ENCODE peak calls at places on chromosome 19, in nine cellular contexts. One of them, this sample, is unnamed.
A peak's percentile ranks its signal among the peaks of the same experiment; 100 is the strongest.

GRCh38 chr19:36215276-36216171 is 618 bp downstream of the ZNF146 start:
- DNase-seq in IMR-90: peak; percentile 62
- DNase-seq in Peyer's patch: peak; percentile 24
- DNase-seq in choroid plexus epithelial cell: peak; percentile 64
- DNase-seq in pancreas: no peak
- DNase-seq in heart right ventricle: no peak
- DNase-seq in fibroblast of the aortic adventitia: peak; percentile 45
- DNase-seq in thoracic aorta: no peak
- DNase-seq in progenitor cell of endocrine pancreas: no peak
- DNase-seq in this sample: no peak

GRCh38 chr19:53942001-53942786 is 20.5 kb upstream of the CACNG8 start:
- DNase-seq in IMR-90: no peak
- DNase-seq in Peyer's patch: no peak
- DNase-seq in choroid plexus epithelial cell: no peak
- DNase-seq in pancreas: peak; percentile 10
- DNase-seq in heart right ventricle: no peak
- DNase-seq in fibroblast of the aortic adventitia: no peak
- DNase-seq in thoracic aorta: no peak
- DNase-seq in progenitor cell of endocrine pancreas: peak; percentile 23
- DNase-seq in this sample: no peak

GRCh38 chr19:29858000-29858596 is 46.3 kb downstream of the CCNE1 start:
- DNase-seq in IMR-90: no peak
- DNase-seq in Peyer's patch: no peak
- DNase-seq in choroid plexus epithelial cell: no peak
- DNase-seq in pancreas: peak; percentile 52
- DNase-seq in heart right ventricle: no peak
- DNase-seq in fibroblast of the aortic adventitia: no peak
- DNase-seq in thoracic aorta: no peak
- DNase-seq in progenitor cell of endocrine pancreas: peak; percentile 53
- DNase-seq in this sample: no peak

GRCh38 chr19:3369337-3370213 is 3.2 kb downstream of the NFIC start:
- DNase-seq in IMR-90: peak; percentile 63
- DNase-seq in Peyer's patch: no peak
- DNase-seq in choroid plexus epithelial cell: peak; percentile 42
- DNase-seq in pancreas: peak; percentile 75
- DNase-seq in heart right ventricle: no peak
- DNase-seq in fibroblast of the aortic adventitia: no peak
- DNase-seq in thoracic aorta: no peak
- DNase-seq in progenitor cell of endocrine pancreas: no peak
- DNase-seq in this sample: peak; percentile 65

GRCh38 chr19:19429361-19429760 is 23.9 kb downstream of the GATAD2A start:
- DNase-seq in IMR-90: no peak
- DNase-seq in Peyer's patch: no peak
- DNase-seq in choroid plexus epithelial cell: no peak
- DNase-seq in pancreas: no peak
- DNase-seq in heart right ventricle: no peak
- DNase-seq in fibroblast of the aortic adventitia: no peak
- DNase-seq in thoracic aorta: no peak
- DNase-seq in progenitor cell of endocrine pancreas: no peak
- DNase-seq in this sample: no peak

GRCh38 chr19:51020988-51021651 is 1.6 kb upstream of the KLK10 start:
- DNase-seq in IMR-90: peak; percentile 51
- DNase-seq in Peyer's patch: no peak
- DNase-seq in choroid plexus epithelial cell: peak; percentile 75
- DNase-seq in pancreas: peak; percentile 47
- DNase-seq in heart right ventricle: peak; percentile 13
- DNase-seq in fibroblast of the aortic adventitia: peak; percentile 63
- DNase-seq in thoracic aorta: no peak
- DNase-seq in progenitor cell of endocrine pancreas: no peak
- DNase-seq in this sample: peak; percentile 51

GRCh38 chr19:51271015-51271600 is 20.2 kb downstream of the SIGLECL1 start:
- DNase-seq in IMR-90: no peak
- DNase-seq in Peyer's patch: no peak
- DNase-seq in choroid plexus epithelial cell: no peak
- DNase-seq in pancreas: no peak
- DNase-seq in heart right ventricle: no peak
- DNase-seq in fibroblast of the aortic adventitia: no peak
- DNase-seq in thoracic aorta: no peak
- DNase-seq in progenitor cell of endocrine pancreas: no peak
- DNase-seq in this sample: no peak

GRCh38 chr19:14405380-14405757 is 13.8 kb downstream of the DDX39A start:
- DNase-seq in IMR-90: no peak
- DNase-seq in Peyer's patch: no peak
- DNase-seq in choroid plexus epithelial cell: no peak
- DNase-seq in pancreas: no peak
- DNase-seq in heart right ventricle: no peak
- DNase-seq in fibroblast of the aortic adventitia: no peak
- DNase-seq in thoracic aorta: no peak
- DNase-seq in progenitor cell of endocrine pancreas: no peak
- DNase-seq in this sample: no peak

GRCh38 chr19:17346109-17346671 is 8.8 kb downstream of the GTPBP3 start:
- DNase-seq in IMR-90: peak; percentile 42
- DNase-seq in Peyer's patch: peak; percentile 72
- DNase-seq in choroid plexus epithelial cell: peak; percentile 68
- DNase-seq in pancreas: peak; percentile 71
- DNase-seq in heart right ventricle: peak; percentile 78
- DNase-seq in fibroblast of the aortic adventitia: peak; percentile 64
- DNase-seq in thoracic aorta: no peak
- DNase-seq in progenitor cell of endocrine pancreas: peak; percentile 71
- DNase-seq in this sample: peak; percentile 38

GRCh38 chr19:40759352-40759751 is 8.3 kb downstream of the SNRPA start:
- DNase-seq in IMR-90: no peak
- DNase-seq in Peyer's patch: no peak
- DNase-seq in choroid plexus epithelial cell: no peak
- DNase-seq in pancreas: no peak
- DNase-seq in heart right ventricle: no peak
- DNase-seq in fibroblast of the aortic adventitia: no peak
- DNase-seq in thoracic aorta: no peak
- DNase-seq in progenitor cell of endocrine pancreas: no peak
- DNase-seq in this sample: no peak

GRCh38 chr19:40758491-40758890 is 7.5 kb downstream of the SNRPA start:
- DNase-seq in IMR-90: no peak
- DNase-seq in Peyer's patch: no peak
- DNase-seq in choroid plexus epithelial cell: no peak
- DNase-seq in pancreas: no peak
- DNase-seq in heart right ventricle: no peak
- DNase-seq in fibroblast of the aortic adventitia: no peak
- DNase-seq in thoracic aorta: no peak
- DNase-seq in progenitor cell of endocrine pancreas: no peak
- DNase-seq in this sample: no peak

GRCh38 chr19:40763963-40764362 is 11.4 kb upstream of the MIA start:
- DNase-seq in IMR-90: no peak
- DNase-seq in Peyer's patch: no peak
- DNase-seq in choroid plexus epithelial cell: no peak
- DNase-seq in pancreas: no peak
- DNase-seq in heart right ventricle: no peak
- DNase-seq in fibroblast of the aortic adventitia: no peak
- DNase-seq in thoracic aorta: no peak
- DNase-seq in progenitor cell of endocrine pancreas: no peak
- DNase-seq in this sample: no peak

GRCh38 chr19:40762754-40763153 is 11.8 kb downstream of the SNRPA start:
- DNase-seq in IMR-90: no peak
- DNase-seq in Peyer's patch: no peak
- DNase-seq in choroid plexus epithelial cell: peak; percentile 41
- DNase-seq in pancreas: no peak
- DNase-seq in heart right ventricle: no peak
- DNase-seq in fibroblast of the aortic adventitia: no peak
- DNase-seq in thoracic aorta: no peak
- DNase-seq in progenitor cell of endocrine pancreas: no peak
- DNase-seq in this sample: no peak
- TF ChIP-seq CTCF in IMR-90: no peak
- TF ChIP-seq CTCF in Peyer's patch: no peak
- TF ChIP-seq CTCF in choroid plexus epithelial cell: no peak
- TF ChIP-seq CTCF in pancreas: no peak
- TF ChIP-seq CTCF in heart right ventricle: no peak
- TF ChIP-seq CTCF in fibroblast of the aortic adventitia: no peak
- TF ChIP-seq CTCF in thoracic aorta: no peak
- TF ChIP-seq CTCF in progenitor cell of endocrine pancreas: no peak
- TF ChIP-seq CTCF in this sample: no peak

DNA sequence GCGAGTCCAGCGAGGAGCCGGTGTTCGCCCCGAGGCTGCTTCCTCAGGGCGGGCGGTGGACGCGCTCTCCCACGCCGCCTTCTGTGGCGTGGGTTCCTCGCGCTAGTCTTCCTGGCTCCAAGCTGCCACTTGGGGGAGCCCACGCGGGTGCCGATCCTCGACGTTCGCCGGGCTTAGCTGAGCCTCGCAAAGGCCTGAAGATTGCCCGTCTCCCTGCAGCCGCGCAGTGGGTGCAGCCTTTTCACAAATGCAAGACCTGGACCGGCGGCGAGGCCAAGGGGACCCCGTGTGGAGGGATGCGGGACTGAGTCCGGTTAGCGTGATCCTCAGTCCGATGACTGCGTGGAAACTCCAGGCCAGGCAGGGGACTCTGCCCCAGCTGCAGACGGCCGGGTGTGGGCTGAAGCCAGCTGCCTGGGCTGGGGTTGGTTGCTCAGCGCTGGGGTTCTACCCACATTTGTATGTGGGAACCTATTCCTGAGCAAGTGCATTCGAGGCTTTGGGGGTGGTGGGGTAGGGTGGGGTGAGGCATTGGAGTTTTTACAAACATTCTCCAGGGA is 16.6 kb upstream of the LRP3 start:
- DNase-seq in IMR-90: no peak
- DNase-seq in Peyer's patch: no peak
- DNase-seq in choroid plexus epithelial cell: no peak
- DNase-seq in pancreas: no peak
- DNase-seq in heart right ventricle: no peak
- DNase-seq in fibroblast of the aortic adventitia: no peak
- DNase-seq in thoracic aorta: peak; percentile 19
- DNase-seq in progenitor cell of endocrine pancreas: peak; percentile 60
- DNase-seq in this sample: no peak
- TF ChIP-seq CTCF in IMR-90: peak; percentile 50
- TF ChIP-seq CTCF in Peyer's patch: peak; percentile 23
- TF ChIP-seq CTCF in choroid plexus epithelial cell: peak; percentile 60
- TF ChIP-seq CTCF in pancreas: no peak
- TF ChIP-seq CTCF in heart right ventricle: peak; percentile 54
- TF ChIP-seq CTCF in fibroblast of the aortic adventitia: peak; percentile 49
- TF ChIP-seq CTCF in thoracic aorta: peak; percentile 60
- TF ChIP-seq CTCF in progenitor cell of endocrine pancreas: peak; percentile 56
- TF ChIP-seq CTCF in this sample: peak; percentile 80

GRCh38 chr19:34841780-34842179 is 68.8 kb upstream of the ZNF599 start:
- DNase-seq in IMR-90: no peak
- DNase-seq in Peyer's patch: no peak
- DNase-seq in choroid plexus epithelial cell: no peak
- DNase-seq in pancreas: no peak
- DNase-seq in heart right ventricle: no peak
- DNase-seq in fibroblast of the aortic adventitia: no peak
- DNase-seq in thoracic aorta: no peak
- DNase-seq in progenitor cell of endocrine pancreas: no peak
- DNase-seq in this sample: no peak

GRCh38 chr19:34835952-34836351 is 62.9 kb upstream of the ZNF599 start:
- DNase-seq in IMR-90: no peak
- DNase-seq in Peyer's patch: no peak
- DNase-seq in choroid plexus epithelial cell: no peak
- DNase-seq in pancreas: no peak
- DNase-seq in heart right ventricle: no peak
- DNase-seq in fibroblast of the aortic adventitia: no peak
- DNase-seq in thoracic aorta: no peak
- DNase-seq in progenitor cell of endocrine pancreas: no peak
- DNase-seq in this sample: no peak

GRCh38 chr19:34837262-34837661 is 64.2 kb upstream of the ZNF599 start:
- DNase-seq in IMR-90: no peak
- DNase-seq in Peyer's patch: no peak
- DNase-seq in choroid plexus epithelial cell: peak; percentile 9
- DNase-seq in pancreas: peak; percentile 41
- DNase-seq in heart right ventricle: peak; percentile 86
- DNase-seq in fibroblast of the aortic adventitia: no peak
- DNase-seq in thoracic aorta: no peak
- DNase-seq in progenitor cell of endocrine pancreas: no peak
- DNase-seq in this sample: no peak

GRCh38 chr19:34838248-34838647 is 65.2 kb upstream of the ZNF599 start:
- DNase-seq in IMR-90: no peak
- DNase-seq in Peyer's patch: no peak
- DNase-seq in choroid plexus epithelial cell: peak; percentile 30
- DNase-seq in pancreas: no peak
- DNase-seq in heart right ventricle: no peak
- DNase-seq in fibroblast of the aortic adventitia: no peak
- DNase-seq in thoracic aorta: no peak
- DNase-seq in progenitor cell of endocrine pancreas: no peak
- DNase-seq in this sample: no peak

GRCh38 chr19:34838753-34839431 is 65.9 kb upstream of the ZNF599 start:
- DNase-seq in IMR-90: no peak
- DNase-seq in Peyer's patch: no peak
- DNase-seq in choroid plexus epithelial cell: peak; percentile 28
- DNase-seq in pancreas: peak; percentile 43
- DNase-seq in heart right ventricle: no peak
- DNase-seq in fibroblast of the aortic adventitia: peak; percentile 1
- DNase-seq in thoracic aorta: no peak
- DNase-seq in progenitor cell of endocrine pancreas: peak; percentile 31
- DNase-seq in this sample: no peak
- TF ChIP-seq CTCF in IMR-90: no peak
- TF ChIP-seq CTCF in Peyer's patch: no peak
- TF ChIP-seq CTCF in choroid plexus epithelial cell: peak; percentile 57
- TF ChIP-seq CTCF in pancreas: no peak
- TF ChIP-seq CTCF in heart right ventricle: no peak
- TF ChIP-seq CTCF in fibroblast of the aortic adventitia: peak; percentile 32
- TF ChIP-seq CTCF in thoracic aorta: no peak
- TF ChIP-seq CTCF in progenitor cell of endocrine pancreas: peak; percentile 66
- TF ChIP-seq CTCF in this sample: peak; percentile 72

GRCh38 chr19:12657966-12658365 is 8.6 kb downstream of the MAN2B1 start:
- DNase-seq in IMR-90: no peak
- DNase-seq in Peyer's patch: no peak
- DNase-seq in choroid plexus epithelial cell: no peak
- DNase-seq in pancreas: no peak
- DNase-seq in heart right ventricle: no peak
- DNase-seq in fibroblast of the aortic adventitia: no peak
- DNase-seq in thoracic aorta: no peak
- DNase-seq in progenitor cell of endocrine pancreas: no peak
- DNase-seq in this sample: no peak
- TF ChIP-seq CTCF in IMR-90: no peak
- TF ChIP-seq CTCF in Peyer's patch: no peak
- TF ChIP-seq CTCF in choroid plexus epithelial cell: peak; percentile 3
- TF ChIP-seq CTCF in pancreas: no peak
- TF ChIP-seq CTCF in heart right ventricle: no peak
- TF ChIP-seq CTCF in fibroblast of the aortic adventitia: no peak
- TF ChIP-seq CTCF in thoracic aorta: no peak
- TF ChIP-seq CTCF in progenitor cell of endocrine pancreas: no peak
- TF ChIP-seq CTCF in this sample: peak; percentile 10

GRCh38 chr19:10514211-10515145 is 2.8 kb downstream of the S1PR5 start:
- DNase-seq in IMR-90: no peak
- DNase-seq in Peyer's patch: no peak
- DNase-seq in choroid plexus epithelial cell: no peak
- DNase-seq in pancreas: no peak
- DNase-seq in heart right ventricle: no peak
- DNase-seq in fibroblast of the aortic adventitia: no peak
- DNase-seq in thoracic aorta: no peak
- DNase-seq in progenitor cell of endocrine pancreas: no peak
- DNase-seq in this sample: no peak
- TF ChIP-seq CTCF in IMR-90: no peak
- TF ChIP-seq CTCF in Peyer's patch: no peak
- TF ChIP-seq CTCF in choroid plexus epithelial cell: no peak
- TF ChIP-seq CTCF in pancreas: no peak
- TF ChIP-seq CTCF in heart right ventricle: no peak
- TF ChIP-seq CTCF in fibroblast of the aortic adventitia: no peak
- TF ChIP-seq CTCF in thoracic aorta: no peak
- TF ChIP-seq CTCF in progenitor cell of endocrine pancreas: no peak
- TF ChIP-seq CTCF in this sample: peak; percentile 15

This sample was measured in HFFc6.